ENCODE peak calls at places on chromosomes 11 and 22, in six cellular contexts. G, C, K, W, Q and U are unnamed samples.

GRCh38 chr11:62013266-62014157 is 46.1 kb upstream of the FTH1 start:
- DNase-seq in Q (no peak), G (peak), K (no peak), C (no peak), W (no peak), U (no peak)

GRCh38 chr11:67404515-67405195 is 772 bp downstream of the TBC1D10C start:
- DNase-seq in W (no peak), C (no peak), K (no peak), G (no peak), Q (no peak), U (no peak)

GRCh38 chr22:20610757-20611156 is 103.3 kb downstream of the MED15 start:
- DNase-seq in G (no peak), K (no peak), C (no peak), Q (no peak), W (no peak), U (no peak)

GRCh38 chr11:7696424-7696823 is 9.9 kb downstream of the OVCH2 start:
- DNase-seq in C (no peak), Q (no peak), W (no peak), K (no peak), G (no peak), U (no peak)

GRCh38 chr11:61281581-61282250 is 13.4 kb downstream of the VWCE start:
- DNase-seq in W (peak), K (peak), G (peak), Q (peak), C (no peak), U (peak)

GRCh38 chr22:47001288-47001687 is 238.8 kb downstream of the TBC1D22A start:
- DNase-seq in W (no peak), K (no peak), Q (no peak), G (no peak), C (no peak), U (no peak)

GRCh38 chr11:91972665-91973266 is 251.9 kb upstream of the FAT3 start:
- DNase-seq in C (no peak), W (peak), G (no peak), K (no peak), Q (no peak), U (no peak)

GRCh38 chr11:73384871-73385692 is 8.9 kb downstream of the RELT start:
- DNase-seq in K (no peak), W (no peak), G (peak), C (no peak), Q (peak), U (no peak)

GRCh38 chr22:38718414-38718813 is 12.7 kb downstream of the GTPBP1 start:
- DNase-seq in Q (peak), K (no peak), G (peak), W (no peak), C (peak), U (no peak)

GRCh38 chr11:16385099-16385498 is 28.8 kb upstream of the SOX6 start:
- DNase-seq in W (no peak), K (no peak), C (no peak), G (no peak), Q (no peak), U (no peak)

GRCh38 chr22:48240935-48241230 is 1478.4 kb downstream of the TBC1D22A start:
- DNase-seq in K (peak), G (no peak), W (no peak), Q (no peak), C (no peak), U (no peak)

GRCh38 chr11:122671270-122671906 is 15.9 kb downstream of the UBASH3B start:
- DNase-seq in W (no peak), C (peak), K (no peak), G (peak), Q (peak), U (no peak)

GRCh38 chr11:114026355-114026754 is 33.2 kb upstream of the ZBTB16 start:
- DNase-seq in Q (peak), G (no peak), C (no peak), W (no peak), K (peak), U (peak)

GRCh38 chr11:64661146-64661545 is 61.9 kb downstream of the NRXN2 start:
- DNase-seq in W (no peak), G (peak), Q (peak), K (no peak), C (peak), U (no peak)

GRCh38 chr11:3106736-3107524 is 49.7 kb upstream of the CARS1 start:
- DNase-seq in Q (no peak), C (no peak), G (no peak), W (no peak), K (peak), U (no peak)

GRCh38 chr11:2461253-2462091 is 16.7 kb downstream of the KCNQ1 start:
- DNase-seq in Q (no peak), C (no peak), K (no peak), W (no peak), G (no peak), U (no peak)

GRCh38 chr11:68935516-68936357 is 32.0 kb downstream of the IGHMBP2 start:
- DNase-seq in W (no peak), Q (no peak), C (no peak), G (no peak), K (no peak), U (no peak)

GRCh38 chr11:72738199-72739141 is 13.7 kb downstream of the ARAP1 start:
- DNase-seq in W (no peak), Q (peak), K (no peak), C (peak), G (peak), U (no peak)

GRCh38 chr11:122139595-122139866 is 23.5 kb upstream of the BLID start:
- DNase-seq in W (no peak), C (peak), G (no peak), Q (no peak), K (no peak), U (no peak)

GRCh38 chr22:40224702-40225101 is 47.0 kb downstream of the TNRC6B start:
- DNase-seq in C (peak), G (no peak), K (no peak), Q (no peak), W (no peak), U (no peak)

GRCh38 chr11:30992513-30992849 is 377.1 kb downstream of the DCDC1 start:
- DNase-seq in K (no peak), Q (no peak), W (no peak), C (no peak), G (no peak), U (no peak)

GRCh38 chr11:112780351-112781043 is 180.7 kb upstream of the NCAM1 start:
- DNase-seq in G (peak), Q (no peak), C (peak), K (no peak), W (no peak), U (no peak)

GRCh38 chr22:46033256-46034200 is 56.6 kb upstream of the WNT7B start:
- DNase-seq in G (no peak), Q (peak), W (no peak), C (peak), K (no peak), U (no peak)

GRCh38 chr11:8389034-8389996 is 125.6 kb upstream of the LMO1 start:
- DNase-seq in W (no peak), C (no peak), K (no peak), G (no peak), Q (no peak), U (no peak)

GRCh38 chr11:33773399-33774355 is 643 bp downstream of the FBXO3 start:
- DNase-seq in G (peak), C (peak), Q (peak), W (no peak), K (no peak), U (no peak)

GRCh38 chr11:44978961-44979331 is 28.3 kb upstream of the TP53I11 start:
- DNase-seq in W (no peak), K (no peak), Q (no peak), G (no peak), C (no peak), U (no peak)

GRCh38 chr11:86046111-86046510 is 22.8 kb downstream of the PICALM start:
- DNase-seq in C (no peak), W (no peak), Q (no peak), G (peak), K (no peak), U (no peak)

GRCh38 chr22:45830531-45831245 is 146.3 kb downstream of the WNT7B start:
- DNase-seq in Q (peak), W (no peak), C (peak), G (no peak), K (no peak), U (no peak)

GRCh38 chr22:28903080-28903479 is 19.7 kb downstream of the ZNRF3 start:
- DNase-seq in K (no peak), W (no peak), Q (no peak), G (no peak), C (no peak), U (no peak)

GRCh38 chr22:25655536-25655935 is 86.5 kb upstream of the MYO18B start:
- DNase-seq in W (no peak), Q (no peak), K (no peak), C (no peak), G (no peak), U (no peak)

GRCh38 chr11:92225206-92225562 is 566 bp downstream of the FAT3 start:
- DNase-seq in W (peak), Q (no peak), K (no peak), G (no peak), C (no peak), U (no peak)

GRCh38 chr11:117668291-117668690 is 128.7 kb downstream of the DSCAML1 start:
- DNase-seq in K (no peak), C (no peak), G (no peak), Q (no peak), W (no peak), U (no peak)

GRCh38 chr11:83493918-83494317 is 207.8 kb upstream of the CCDC90B start:
- DNase-seq in Q (no peak), G (no peak), K (no peak), W (no peak), C (no peak), U (no peak)

GRCh38 chr11:134069996-134070845 is 1.3 kb downstream of the JAM3 start:
- DNase-seq in K (no peak), W (no peak), G (no peak), C (no peak), Q (no peak), U (no peak)

GRCh38 chr11:17812286-17813187 is 78.0 kb downstream of the KCNC1 start:
- DNase-seq in C (no peak), Q (no peak), K (no peak), W (no peak), G (peak), U (no peak)

GRCh38 chr22:46580940-46581579 is 39.1 kb upstream of the GRAMD4 start:
- DNase-seq in K (no peak), C (no peak), Q (no peak), W (no peak), G (no peak), U (no peak)

GRCh38 chr22:37996079-37996478 is 11.7 kb upstream of the SOX10 start:
- DNase-seq in K (no peak), G (no peak), Q (no peak), C (no peak), W (no peak), U (no peak)

DNA sequence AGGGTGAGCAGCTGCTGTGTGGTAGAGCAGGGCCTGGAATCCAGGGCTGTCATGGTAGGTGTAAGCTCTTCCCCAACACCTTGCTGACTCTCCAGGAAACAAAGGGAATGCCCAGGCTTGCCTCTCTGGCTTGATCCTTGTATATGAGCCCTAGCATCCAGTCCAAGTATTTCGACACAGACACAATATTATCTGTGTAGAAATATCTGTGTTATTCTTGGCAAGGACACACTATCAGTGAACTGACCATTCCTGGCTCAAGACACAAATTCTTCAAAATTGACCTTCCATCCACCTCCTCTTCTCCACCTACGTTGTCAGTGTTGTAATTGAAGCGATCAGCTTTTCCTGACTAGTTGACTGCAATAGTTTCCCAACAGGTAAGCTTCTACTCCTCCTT is 312.0 kb upstream of the NARS2 start:
- DNase-seq in W (no peak), G (peak), K (no peak), C (peak), Q (no peak), U (no peak)
- H4K91ac ChIP-seq in W (no peak), G (no peak), K (no peak), C (no peak), Q (no peak), U (no peak)

GRCh38 chr11:94773842-94774241 is 5.7 kb downstream of the AMOTL1 start:
- DNase-seq in W (no peak), K (no peak), C (no peak), Q (no peak), G (peak), U (no peak)

GRCh38 chr11:94770563-94771120 is 2.5 kb downstream of the AMOTL1 start:
- DNase-seq in C (no peak), G (no peak), Q (no peak), W (no peak), K (no peak), U (no peak)

GRCh38 chr11:94769897-94770296 is 1.7 kb downstream of the AMOTL1 start:
- DNase-seq in Q (no peak), C (no peak), G (no peak), W (no peak), K (no peak), U (no peak)

GRCh38 chr11:94771951-94772350 is 3.8 kb downstream of the AMOTL1 start:
- DNase-seq in W (no peak), Q (no peak), G (no peak), C (no peak), K (no peak), U (no peak)

GRCh38 chr11:94771390-94771789 is 3.2 kb downstream of the AMOTL1 start:
- DNase-seq in C (no peak), W (no peak), K (no peak), Q (no peak), G (no peak), U (no peak)
- H4K91ac ChIP-seq in C (no peak), W (no peak), K (no peak), Q (no peak), G (no peak), U (no peak)

DNA sequence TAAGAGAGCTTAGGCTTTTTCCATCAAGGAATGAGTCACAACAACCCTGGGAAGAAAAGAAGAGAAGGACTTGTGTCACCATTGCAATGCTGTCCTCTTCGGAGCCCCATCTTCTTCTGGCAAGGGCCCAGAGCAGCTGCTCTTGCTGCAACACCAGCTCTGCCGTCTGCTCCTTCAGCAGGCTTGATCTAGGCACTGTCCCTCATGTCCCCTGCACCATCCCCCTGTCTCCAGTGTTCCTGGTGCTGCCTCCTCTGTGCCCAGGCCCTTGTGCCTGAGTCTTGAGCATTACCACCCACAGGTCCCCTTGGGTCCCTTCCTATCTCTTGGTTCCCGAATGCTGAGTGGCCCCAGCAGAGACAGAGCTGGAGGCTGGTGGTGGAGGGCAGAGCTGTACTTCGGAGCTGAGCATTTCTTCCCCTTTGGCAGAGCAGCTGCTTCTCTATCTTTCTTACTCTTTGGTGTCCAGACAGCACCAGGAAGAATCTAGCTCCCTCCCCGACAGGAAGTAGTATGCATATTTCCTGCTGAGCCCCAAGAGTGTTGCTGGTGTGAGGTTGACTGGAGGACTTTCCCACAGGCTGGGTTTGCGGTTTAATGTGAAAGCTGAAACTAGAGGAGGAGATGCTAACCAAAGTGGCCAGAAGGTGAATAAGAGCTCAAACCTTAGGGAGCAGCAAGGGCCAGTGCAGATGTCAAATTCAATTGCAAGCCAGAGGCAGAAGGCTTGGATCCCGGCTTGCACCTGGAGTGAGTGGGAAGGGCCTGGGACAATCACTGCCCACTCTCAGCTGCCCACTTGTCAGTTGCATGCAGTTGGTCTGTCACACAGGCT is 27.8 kb downstream of the WEE1 start:
- DNase-seq in C (peak), G (no peak), K (peak), Q (peak), W (no peak), U (no peak)
- H4K91ac ChIP-seq in C (peak), G (peak), K (no peak), Q (peak), W (no peak), U (peak)

DNA sequence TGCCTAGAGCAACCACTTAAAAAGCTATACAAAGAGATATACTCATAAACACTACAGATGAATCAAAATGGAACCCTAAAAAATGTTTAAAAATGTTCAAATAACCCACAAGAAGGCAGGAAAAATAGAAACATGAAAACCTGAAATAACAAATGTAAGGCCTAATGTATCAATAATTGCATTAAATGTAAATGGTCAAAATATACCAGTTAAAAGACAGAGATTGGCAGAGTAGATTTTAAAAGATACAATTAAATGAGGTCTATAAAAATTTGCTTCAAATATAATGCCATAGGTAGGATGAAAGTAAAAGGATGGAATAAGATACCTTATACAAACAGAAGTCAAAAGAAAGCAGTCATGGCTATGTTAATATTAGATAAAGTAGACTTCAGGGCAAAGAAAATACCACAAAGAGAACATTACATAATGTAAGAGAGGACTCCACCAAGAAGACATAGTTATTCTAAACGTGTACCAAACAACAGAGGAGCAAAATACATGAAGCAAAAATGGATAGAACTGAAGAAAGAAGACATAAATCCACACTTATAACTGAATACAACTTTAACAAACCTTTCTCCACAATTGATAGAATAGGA is 25.2 kb downstream of the SHANK2 start:
- DNase-seq in Q (no peak), C (no peak), K (no peak), G (no peak), W (no peak), U (no peak)
- H4K91ac ChIP-seq in Q (no peak), C (no peak), K (no peak), G (no peak), W (no peak), U (no peak)

GRCh38 chr11:47532597-47533213 is 20.2 kb downstream of the CELF1 start:
- DNase-seq in G (no peak), K (no peak), C (peak), W (no peak), Q (peak), U (no peak)
- H4K91ac ChIP-seq in G (no peak), K (no peak), C (no peak), W (no peak), Q (no peak), U (no peak)

GRCh38 chr22:43038325-43038724 is 23.4 kb upstream of the PACSIN2 start:
- DNase-seq in K (no peak), G (peak), W (no peak), Q (no peak), C (no peak), U (no peak)
- H4K91ac ChIP-seq in K (no peak), G (peak), W (no peak), Q (no peak), C (no peak), U (no peak)

DNA sequence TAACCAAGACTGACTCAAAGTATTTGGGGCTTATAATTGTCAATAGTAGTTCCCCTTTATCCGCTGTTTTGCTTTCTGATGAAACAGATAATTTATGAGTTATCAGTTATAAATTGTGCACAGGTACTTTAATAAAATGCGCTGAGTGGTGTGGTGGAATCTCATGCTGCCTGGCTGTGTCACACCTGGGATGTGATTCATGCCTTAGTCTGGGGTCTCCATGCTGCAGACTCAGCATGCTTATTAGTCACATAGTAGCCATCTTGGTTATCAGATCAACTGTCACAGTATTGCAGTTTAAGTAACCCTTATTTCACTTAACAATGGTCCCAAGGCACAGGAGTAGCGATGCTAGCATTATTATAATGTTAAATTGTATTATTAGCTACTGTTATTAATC is 995.2 kb downstream of the NTM start:
- DNase-seq in C (no peak), G (no peak), K (no peak), W (no peak), Q (no peak), U (no peak)
- H4K91ac ChIP-seq in C (no peak), G (no peak), K (no peak), W (no peak), Q (no peak), U (no peak)

GRCh38 chr11:34926101-34926830 is 9.8 kb downstream of the PDHX start:
- DNase-seq in W (peak), K (no peak), G (peak), Q (peak), C (peak), U (no peak)
- H4K91ac ChIP-seq in W (no peak), K (no peak), G (no peak), Q (no peak), C (no peak), U (no peak)

DNA sequence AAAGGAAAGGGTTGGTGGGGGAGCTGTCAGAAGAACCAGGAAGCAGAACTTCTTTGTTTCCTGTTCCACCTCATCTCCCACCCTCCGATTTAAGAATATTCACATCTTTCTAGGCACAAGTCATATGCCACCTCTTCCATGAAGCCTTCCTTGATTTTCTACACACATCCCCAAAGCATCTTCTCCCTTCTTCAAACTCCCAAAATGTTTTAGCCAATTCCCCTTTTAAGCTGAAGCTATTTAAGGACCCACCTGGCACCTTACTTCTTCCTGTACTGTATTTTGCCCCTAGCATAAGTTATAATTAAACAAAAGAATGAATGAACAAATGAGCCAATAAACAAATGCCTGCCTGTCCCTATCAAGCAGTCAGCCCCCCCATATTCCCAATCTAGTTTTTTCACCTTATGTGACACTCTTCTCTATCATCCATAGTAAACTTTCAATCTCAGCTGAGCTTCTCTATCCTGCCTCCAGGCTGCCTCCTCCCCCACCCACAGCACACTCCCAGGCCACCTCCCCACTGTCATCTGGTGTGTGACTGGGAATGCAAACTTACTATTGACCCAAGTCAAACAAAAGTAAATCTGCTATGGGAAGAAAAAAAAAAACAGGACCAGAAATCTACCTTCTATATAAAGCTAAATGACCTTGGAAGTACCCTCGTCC is 3.9 kb downstream of the TNKS1BP1 start:
- DNase-seq in K (no peak), W (no peak), G (no peak), C (no peak), Q (no peak), U (no peak)
- H4K91ac ChIP-seq in K (no peak), W (no peak), G (no peak), C (no peak), Q (no peak), U (no peak)